ENCODE peak calls at places on chromosome 14, in five cellular contexts. L, G, V, E and U are unnamed samples.

GRCh38 chr14:89540830-89541470 is 123.9 kb upstream of the FOXN3 start:
- DNase-seq in E (no peak), V (no peak), G (no peak), L (no peak), U (no peak)

GRCh38 chr14:45251912-45252311 is 1.1 kb downstream of the MIS18BP1 start:
- DNase-seq in E (no peak), V (no peak), G (no peak), L (no peak), U (no peak)

GRCh38 chr14:68891851-68892660 is 87.0 kb downstream of the ACTN1 start:
- DNase-seq in G (peak; percentile 44), L (no peak), E (no peak), V (no peak), U (no peak)

GRCh38 chr14:102591372-102591943 is 991 bp upstream of the RCOR1 start:
- DNase-seq in E (peak; percentile 50), V (peak; percentile 27), G (peak; percentile 64), L (peak; percentile 53), U (peak; percentile 55)

GRCh38 chr14:32608880-32609279 is 279.8 kb downstream of the AKAP6 start:
- DNase-seq in G (no peak), L (no peak), V (no peak), E (no peak), U (no peak)

GRCh38 chr14:57609313-57609712 is 115.7 kb upstream of the CCDC198 start:
- DNase-seq in V (no peak), E (no peak), G (no peak), L (no peak), U (no peak)

GRCh38 chr14:50110323-50111037 is 5.9 kb downstream of the VCPKMT start:
- DNase-seq in E (no peak), L (no peak), V (no peak), G (no peak), U (no peak)

GRCh38 chr14:75018684-75019083 is 16.0 kb downstream of the EIF2B2 start:
- DNase-seq in E (no peak), L (no peak), G (no peak), V (no peak), U (peak; percentile 60)

GRCh38 chr14:78007160-78007559 is 163.0 kb upstream of the NRXN3 start:
- DNase-seq in V (no peak), L (no peak), E (no peak), G (no peak), U (no peak)

GRCh38 chr14:103535891-103536565 is 7.0 kb downstream of the TRMT61A start:
- DNase-seq in V (no peak), L (no peak), G (no peak), E (no peak), U (no peak)

GRCh38 chr14:92546347-92547053 is 32.9 kb downstream of the RIN3 start:
- DNase-seq in E (no peak), G (no peak), L (no peak), V (no peak), U (no peak)

GRCh38 chr14:34398024-34398423 is 64.0 kb downstream of the SPTSSA start:
- DNase-seq in V (no peak), G (no peak), E (no peak), L (no peak), U (no peak)

GRCh38 chr14:65287264-65288131 is 125.0 kb upstream of the FUT8 start:
- DNase-seq in G (no peak), E (no peak), V (no peak), L (no peak), U (peak; percentile 77)

DNA sequence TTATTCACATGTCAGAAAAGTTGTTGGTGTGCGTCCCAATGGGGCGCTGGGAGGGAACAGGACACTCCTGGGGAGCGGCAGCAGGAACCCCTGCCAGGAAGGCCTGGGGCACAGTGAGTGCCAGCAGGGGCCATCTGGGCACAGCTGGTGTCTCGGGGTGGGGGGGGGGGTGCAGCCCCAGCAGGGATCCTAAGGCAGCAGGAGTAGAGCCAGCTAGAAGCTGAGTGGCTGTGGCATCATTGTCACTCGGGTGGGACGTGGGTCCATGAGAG is 1.9 kb downstream of the ZBTB42 start:
- DNase-seq in L (no peak), G (no peak), E (no peak), V (no peak), U (no peak)
- H3K4me1 ChIP-seq in L (peaks cover 62% of the 10 kb centered on the region), G (peaks cover 30% of the 10 kb centered on the region), E (peaks cover 4% of the 10 kb centered on the region), V (peaks cover 6% of the 10 kb centered on the region), U (peaks cover 13% of the 10 kb centered on the region)

DNA sequence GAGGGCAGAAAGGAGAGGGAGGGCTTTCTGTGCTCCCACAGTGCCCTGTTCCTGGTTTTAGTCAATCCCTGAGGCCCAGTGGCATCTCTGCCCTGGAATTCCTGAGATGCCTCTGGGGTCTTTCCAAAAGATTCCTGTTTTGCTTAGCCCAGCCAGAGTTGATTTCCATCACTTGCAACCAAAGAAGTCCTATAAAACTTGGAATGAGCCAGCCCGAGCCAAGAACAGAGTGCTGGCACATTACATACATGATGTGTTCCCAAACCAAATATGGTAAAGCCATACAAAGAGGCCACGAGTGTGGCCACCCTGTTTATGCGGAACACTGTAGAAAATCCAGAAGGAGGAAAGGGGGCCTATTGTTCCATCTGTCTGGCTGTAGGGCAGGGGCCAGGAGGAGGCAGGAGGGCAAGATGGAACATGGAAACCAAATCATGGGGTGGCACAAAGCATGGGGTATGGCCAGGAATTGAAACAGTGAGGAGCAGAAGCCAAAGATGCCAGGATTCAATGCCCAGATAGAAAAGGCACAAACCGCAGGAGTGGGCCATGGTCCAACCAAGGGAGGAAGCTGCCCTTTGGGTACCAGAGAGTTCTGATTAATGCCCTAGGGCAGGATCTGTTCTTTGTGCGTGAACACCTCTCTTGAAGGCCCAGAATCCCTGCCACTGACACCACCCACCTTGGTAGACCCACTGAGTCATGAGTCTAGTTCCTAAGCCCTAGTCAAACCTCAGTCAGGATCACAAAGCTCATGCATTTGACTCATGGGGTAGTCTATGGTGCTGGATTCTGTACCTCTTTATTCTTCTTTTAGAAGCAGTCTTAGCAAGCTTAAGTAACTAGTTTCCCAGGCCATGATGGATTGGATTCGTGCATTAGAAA is 75.2 kb downstream of the LRRC74A start:
- DNase-seq in G (no peak), E (no peak), V (peak; percentile 91), L (no peak), U (no peak)
- H3K27ac ChIP-seq in G (no peak overlapping the region), E (no peak overlapping the region), V (peak overlapping the region; percentile 68), L (no peak overlapping the region), U (no peak overlapping the region)

DNA sequence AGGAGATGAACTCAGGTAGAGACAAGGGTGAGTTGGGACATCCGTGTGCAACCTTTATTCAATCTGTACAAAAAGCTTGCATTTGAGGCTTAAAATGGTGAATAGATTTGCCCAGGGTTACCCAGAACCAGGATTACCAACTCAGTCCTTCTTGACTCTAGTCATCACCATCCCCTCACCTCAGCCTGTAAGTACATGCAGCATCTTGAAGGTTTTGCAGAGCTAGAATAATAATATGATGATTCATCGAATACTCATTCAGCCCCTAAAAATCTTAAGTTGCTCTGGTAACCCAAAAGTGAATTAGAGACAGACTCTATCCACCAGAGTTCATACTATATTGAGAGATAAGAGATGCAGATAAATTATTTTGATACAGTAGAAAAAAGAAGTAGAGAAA is 90.3 kb downstream of the NKX2-1 start:
- DNase-seq in E (no peak), L (no peak), G (no peak), V (no peak), U (no peak)
- H3K9me3 ChIP-seq in E (no peaks in the 10 kb centered on the region), L (no peaks in the 10 kb centered on the region), G (no peaks in the 10 kb centered on the region), V (no peaks in the 10 kb centered on the region), U (no peaks in the 10 kb centered on the region)

DNA sequence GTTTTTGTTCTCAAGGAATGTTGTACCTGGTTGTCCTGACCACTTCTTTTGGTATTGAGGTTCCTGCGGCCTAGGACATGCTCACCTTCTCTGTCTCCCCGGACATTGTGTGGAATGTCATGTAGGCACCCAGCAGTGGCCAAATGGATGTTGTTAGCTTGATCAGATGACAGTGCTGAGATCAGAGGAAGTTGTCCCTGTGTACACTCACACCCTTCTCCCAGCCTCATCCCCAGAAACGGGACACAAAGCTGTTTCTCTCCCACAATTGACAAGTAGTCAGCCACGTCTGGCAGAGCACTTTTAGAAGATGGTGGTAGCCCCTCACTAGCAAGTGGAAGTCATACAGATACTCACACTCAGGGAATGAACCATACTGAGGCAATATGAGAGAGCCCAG is 3.0 kb downstream of the PLEKHH1 start:
- DNase-seq in L (no peak), V (no peak), G (no peak), E (no peak), U (no peak)
- H3K4me1 ChIP-seq in L (peaks cover 14% of the 10 kb centered on the region), V (no peaks in the 10 kb centered on the region), G (peaks cover 6% of the 10 kb centered on the region), E (no peaks in the 10 kb centered on the region), U (no peaks in the 10 kb centered on the region)

GRCh38 chr14:44041700-44042099 is 465.4 kb downstream of the FSCB start:
- DNase-seq in L (no peak), E (no peak), G (no peak), V (no peak), U (no peak)
- H3K27ac ChIP-seq in L (no peak overlapping the region), E (no peak overlapping the region), G (no peak overlapping the region), V (no peak overlapping the region), U (no peak overlapping the region)

GRCh38 chr14:36524874-36525745 is 5.1 kb upstream of the NKX2-1 start:
- DNase-seq in V (no peak), E (peak; percentile 85), G (peak; percentile 80), L (no peak), U (peak; percentile 50)
- H3K9me3 ChIP-seq in V (no peaks in the 10 kb centered on the region), E (no peaks in the 10 kb centered on the region), G (no peaks in the 10 kb centered on the region), L (no peaks in the 10 kb centered on the region), U (no peaks in the 10 kb centered on the region)

GRCh38 chr14:100306256-100306505 is at the start of gene SLC25A29:
- DNase-seq in G (no peak), E (no peak), V (no peak), L (no peak), U (no peak)
- H3K4me1 ChIP-seq in G (peaks cover 13% of the 10 kb centered on the region), E (peaks cover 13% of the 10 kb centered on the region), V (no peaks in the 10 kb centered on the region), L (peaks cover 78% of the 10 kb centered on the region), U (no peaks in the 10 kb centered on the region)

GRCh38 chr14:96934961-96935360 is 137.8 kb downstream of the VRK1 start:
- DNase-seq in E (no peak), L (no peak), V (no peak), G (no peak), U (no peak)

GRCh38 chr14:96928779-96929380 is 131.7 kb downstream of the VRK1 start:
- DNase-seq in G (no peak), L (no peak), E (no peak), V (no peak), U (no peak)

GRCh38 chr14:96926006-96926405 is 128.8 kb downstream of the VRK1 start:
- DNase-seq in L (no peak), G (no peak), V (no peak), E (no peak), U (no peak)

GRCh38 chr14:96929969-96930368 is 132.8 kb downstream of the VRK1 start:
- DNase-seq in L (peak; percentile 26), V (no peak), E (no peak), G (no peak), U (no peak)

GRCh38 chr14:96931751-96932150 is 134.6 kb downstream of the VRK1 start:
- DNase-seq in V (no peak), L (no peak), E (no peak), G (no peak), U (no peak)
- H3K27ac ChIP-seq in V (no peak overlapping the region), L (no peak overlapping the region), E (no peak overlapping the region), G (no peak overlapping the region), U (no peak overlapping the region)